ENCODE peak calls at places on chromosomes 13 and 19, in nine cellular contexts. G is adrenal gland; O is BJ; W is CD8-positive, alpha-beta memory T cell; Y is pancreas; T is cardiac muscle cell; D is PC-3; C is tibial nerve; X is neural progenitor cell. U is an unnamed sample. For H3K27me3 and H3K36me3, the result is how much of the 10 kb centered on the place peaks cover.

GRCh38 chr13:101514695-101515275 is 62.3 kb downstream of the ITGBL1 start:
- DNase-seq in X (peak), C (peak), W (no peak), O (no peak), D (peak), G (peak), T (peak), Y (no peak), U (peak)

GRCh38 chr19:45117167-45117594 is 24.2 kb downstream of the PPP1R37 start:
- DNase-seq in Y (no peak), T (peak), W (no peak), C (no peak), X (peak), D (no peak), O (no peak), G (no peak), U (peak)

GRCh38 chr13:101053694-101054093 is 362.6 kb downstream of the NALCN start:
- DNase-seq in X (no peak), D (no peak), W (no peak), C (no peak), O (no peak), T (no peak), G (no peak), Y (no peak), U (no peak)

GRCh38 chr13:98570929-98571372 is 6.0 kb downstream of the STK24 start:
- DNase-seq in Y (no peak), D (peak), G (peak), T (no peak), W (peak), C (no peak), X (no peak), O (no peak), U (no peak)

GRCh38 chr19:1847348-1847683 is 967 bp downstream of the REXO1 start:
- DNase-seq in C (no peak), Y (no peak), X (no peak), O (no peak), D (no peak), G (no peak), W (no peak), T (no peak), U (no peak)

GRCh38 chr13:27359203-27359821 is 65.1 kb upstream of the GTF3A start:
- DNase-seq in D (peak), G (peak), C (peak), O (no peak), T (peak), X (peak), W (peak), Y (no peak), U (peak)

GRCh38 chr13:30140973-30141372 is 166.4 kb downstream of the KATNAL1 start:
- DNase-seq in D (no peak), T (no peak), O (no peak), G (no peak), Y (no peak), C (no peak), W (no peak), X (no peak), U (no peak)

GRCh38 chr13:79722885-79723445 is 242.0 kb downstream of the NDFIP2 start:
- DNase-seq in W (no peak), T (no peak), C (no peak), O (no peak), X (no peak), G (no peak), D (no peak), Y (no peak), U (no peak)

GRCh38 chr19:35306473-35307246 is 14.7 kb downstream of the MAG start:
- DNase-seq in C (no peak), T (no peak), O (no peak), W (no peak), G (no peak), D (peak), Y (no peak), X (peak), U (peak)

GRCh38 chr19:32809254-32809653 is 60.3 kb downstream of the SLC7A9 start:
- DNase-seq in G (peak), W (no peak), O (no peak), Y (no peak), C (no peak), X (no peak), D (no peak), T (no peak), U (no peak)
- H3K4me3 ChIP-seq in G (no peak), W (peak), O (no peak), Y (no peak), C (no peak), X (no peak), D (no peak), T (no peak), U (no peak)

GRCh38 chr19:55145241-55145640 is 3.8 kb downstream of the TNNT1 start:
- DNase-seq in W (no peak), O (no peak), C (no peak), G (no peak), D (no peak), Y (no peak), T (no peak), X (no peak), U (no peak)
- H3K27me3 ChIP-seq in W (under half), O (under half), C (half or more), G (under half), D (under half), Y (under half), T (under half), X (under half), U (under half)

GRCh38 chr13:94609196-94609595 is 7.5 kb downstream of the GPR180 start:
- DNase-seq in Y (no peak), G (no peak), W (no peak), C (no peak), O (no peak), T (no peak), X (no peak), D (no peak), U (no peak)
- H3K36me3 ChIP-seq in Y (under half), G (under half), W (under half), C (under half), O (under half), T (under half), X (under half), D (under half), U (under half)

GRCh38 chr19:11160119-11160768 is 4.7 kb upstream of the SPC24 start:
- DNase-seq in W (no peak), Y (no peak), O (no peak), T (peak), X (no peak), C (no peak), D (no peak), G (no peak), U (peak)
- H3K4me3 ChIP-seq in W (no peak), Y (no peak), O (no peak), T (no peak), X (no peak), C (no peak), D (no peak), G (no peak), U (no peak)